ENCODE peak calls at places on chromosomes 3 and 15, in eight cellular contexts. F, M, U, P, R, I, E and V are unnamed samples.

GRCh38 chr3:10445561-10445960 is 59.8 kb downstream of the ATP2B2 start:
- DNase-seq in I (no peak), R (no peak), M (no peak), E (no peak), F (no peak), P (no peak), U (no peak), V (no peak)

GRCh38 chr3:184335661-184336483 is 1.5 kb upstream of the FAM131A start:
- DNase-seq in U (peak; percentile 79), E (peak; percentile 91), P (peak; percentile 75), F (peak; percentile 98), I (peak; percentile 86), R (peak; percentile 91), M (peak; percentile 89), V (peak; percentile 95)

GRCh38 chr3:120047686-120048085 is 46.6 kb downstream of the GSK3B start:
- DNase-seq in U (no peak), R (no peak), P (no peak), I (no peak), F (no peak), E (no peak), M (no peak), V (no peak)

GRCh38 chr3:30012941-30013543 is 593.4 kb upstream of the TGFBR2 start:
- DNase-seq in U (peak; percentile 72), E (peak; percentile 63), R (no peak), I (peak; percentile 66), M (peak; percentile 16), F (peak; percentile 89), P (peak; percentile 50), V (peak; percentile 72)

GRCh38 chr15:62444104-62445027 is 279.3 kb upstream of the C2CD4B start:
- DNase-seq in U (peak; percentile 93), E (no peak), F (peak; percentile 89), R (no peak), M (no peak), I (peak; percentile 75), P (no peak), V (no peak)

GRCh38 chr15:85306946-85307686 is 73.3 kb upstream of the AKAP13 start:
- DNase-seq in P (no peak), F (no peak), M (peak; percentile 9), E (no peak), I (no peak), R (no peak), U (no peak), V (no peak)

GRCh38 chr3:49100046-49100615 is 4.4 kb downstream of the QARS1 start:
- DNase-seq in P (no peak), U (no peak), R (no peak), I (no peak), M (no peak), E (no peak), F (no peak), V (no peak)

GRCh38 chr3:169886671-169887070 is 16.9 kb upstream of the LRRC31 start:
- DNase-seq in P (no peak), E (no peak), M (no peak), I (peak; percentile 75), F (no peak), R (peak; percentile 72), U (peak; percentile 22), V (no peak)

GRCh38 chr15:96331141-96331941 is 841 bp downstream of the NR2F2 start:
- DNase-seq in U (peak; percentile 58), E (peak; percentile 64), M (no peak), I (no peak), R (no peak), P (no peak), F (peak; percentile 87), V (no peak)

GRCh38 chr3:114880078-114880477 is 267.0 kb downstream of the ZBTB20 start:
- DNase-seq in E (no peak), F (no peak), U (peak; percentile 61), P (no peak), R (no peak), M (peak; percentile 70), I (no peak), V (no peak)

GRCh38 chr15:38992541-38993334 is 428.1 kb upstream of the RASGRP1 start:
- DNase-seq in P (no peak), U (no peak), F (no peak), I (no peak), E (no peak), M (no peak), R (no peak), V (no peak)

GRCh38 chr15:92619380-92620101 is 36.0 kb downstream of the FAM174B start:
- DNase-seq in E (no peak), R (no peak), F (no peak), U (peak; percentile 58), M (no peak), I (no peak), P (no peak), V (no peak)

GRCh38 chr3:72673011-72673771 is 175.1 kb downstream of the SHQ1 start:
- DNase-seq in F (no peak), R (no peak), M (no peak), E (no peak), P (no peak), U (no peak), I (no peak), V (no peak)

GRCh38 chr15:34951993-34952392 is 17.5 kb downstream of the AQR start:
- DNase-seq in R (no peak), M (no peak), E (no peak), I (no peak), F (no peak), U (peak; percentile 5), P (no peak), V (no peak)

GRCh38 chr15:75456710-75457109 is 5.2 kb upstream of the SIN3A start:
- DNase-seq in E (peak; percentile 8), F (no peak), M (no peak), P (no peak), U (no peak), I (no peak), R (no peak), V (no peak)

GRCh38 chr15:84863480-84864428 is 20.7 kb upstream of the SLC28A1 start:
- DNase-seq in I (no peak), U (no peak), E (no peak), R (no peak), P (no peak), F (peak; percentile 73), M (no peak), V (no peak)

GRCh38 chr3:164233951-164234350 is 844.3 kb downstream of the SI start:
- DNase-seq in U (no peak), E (no peak), R (no peak), P (no peak), I (no peak), F (no peak), M (no peak), V (no peak)

GRCh38 chr3:127615631-127616305 is 13.2 kb upstream of the PODXL2 start:
- DNase-seq in F (no peak), U (no peak), M (no peak), P (no peak), I (no peak), R (no peak), E (no peak), V (no peak)

GRCh38 chr3:172447611-172448579 is at the start of gene GHSR:
- DNase-seq in P (no peak), M (no peak), U (no peak), F (no peak), E (no peak), I (no peak), R (no peak), V (no peak)

GRCh38 chr15:26294062-26294689 is 431.0 kb upstream of the ATP10A start:
- DNase-seq in I (no peak), F (no peak), R (peak; percentile 19), E (no peak), M (no peak), U (no peak), P (no peak), V (no peak)

GRCh38 chr3:82000773-82001172 is 239.3 kb upstream of the GBE1 start:
- DNase-seq in R (no peak), M (peak; percentile 51), E (no peak), I (no peak), U (peak; percentile 17), P (no peak), F (no peak), V (no peak)

GRCh38 chr3:56748663-56749231 is 53.0 kb downstream of the ARHGEF3 start:
- DNase-seq in I (no peak), R (no peak), U (no peak), F (no peak), M (no peak), E (no peak), P (no peak), V (no peak)

GRCh38 chr15:52200831-52201365 is 9.7 kb upstream of the GNB5 start:
- DNase-seq in I (no peak), M (no peak), P (no peak), U (no peak), F (no peak), R (no peak), E (no peak), V (no peak)

GRCh38 chr3:114804099-114804498 is 343.0 kb downstream of the ZBTB20 start:
- DNase-seq in I (no peak), R (no peak), M (no peak), F (no peak), E (no peak), P (no peak), U (no peak), V (no peak)

GRCh38 chr15:80991446-80991845 is 1.8 kb upstream of the MESD start:
- DNase-seq in F (peak; percentile 94), R (peak; percentile 32), P (no peak), U (no peak), M (no peak), I (peak; percentile 83), E (peak; percentile 77), V (peak; percentile 41)

GRCh38 chr3:30630238-30631030 is 24.0 kb downstream of the TGFBR2 start:
- DNase-seq in M (no peak), P (no peak), U (no peak), R (no peak), I (no peak), F (no peak), E (no peak), V (no peak)

GRCh38 chr3:48180530-48181253 is 7.5 kb downstream of the CDC25A start:
- DNase-seq in F (peak; percentile 8), R (no peak), I (no peak), M (no peak), E (no peak), U (no peak), P (no peak), V (no peak)

GRCh38 chr3:10577521-10577920 is 72.1 kb upstream of the ATP2B2 start:
- DNase-seq in U (no peak), P (no peak), M (no peak), F (no peak), E (no peak), R (no peak), I (no peak), V (no peak)

GRCh38 chr3:144516029-144516428 is 544.4 kb downstream of the DIPK2A start:
- DNase-seq in E (no peak), R (no peak), F (no peak), U (no peak), P (no peak), I (no peak), M (no peak), V (no peak)